ENCODE peak calls at places on chromosomes 13 and 19, in nine cellular contexts. P is hepatocyte; B is activated CD8-positive, alpha-beta T cell treated with anti-CD3 and anti-CD28 coated beads for 36 hours; Y is Calu3; E is SK-N-SH; G is endodermal cell; A is AG04450; O is cardiac muscle cell; C is heart right ventricle. Q is an unnamed sample.

GRCh38 chr19:3818479-3818878 is 32.3 kb upstream of the MATK start:
- DNase-seq in P (no peak), B (peak; percentile 59), Y (peak; percentile 4), E (no peak), G (no peak), A (no peak), O (peak; percentile 17), C (no peak), Q (no peak)

GRCh38 chr19:55503447-55504251 is 15.4 kb downstream of the SSC5D start:
- DNase-seq in P (peak; percentile 96), B (peak; percentile 92), Y (peak; percentile 92), E (peak; percentile 99), G (peak; percentile 98), A (peak; percentile 80), O (peak; percentile 95), C (peak; percentile 96), Q (peak; percentile 99)

GRCh38 chr19:21835429-21835809 is 563 bp downstream of the ZNF43 start:
- DNase-seq in P (no peak), B (peak; percentile 45), Y (no peak), E (no peak), G (no peak), A (no peak), O (no peak), C (no peak), Q (no peak)

GRCh38 chr19:55437410-55437809 is 5.7 kb downstream of the SHISA7 start:
- DNase-seq in P (peak; percentile 83), B (peak; percentile 50), Y (peak; percentile 81), E (no peak), G (peak; percentile 96), A (no peak), O (peak; percentile 90), C (peak; percentile 53), Q (no peak)

GRCh38 chr13:32164622-32165268 is 133.2 kb downstream of the FRY start:
- DNase-seq in P (peak; percentile 81), B (peak; percentile 15), Y (peak; percentile 42), E (peak; percentile 46), G (peak; percentile 81), A (peak; percentile 20), O (peak; percentile 64), C (no peak), Q (no peak)

GRCh38 chr19:58033741-58034475 is at the start of gene ZSCAN1:
- DNase-seq in P (peak; percentile 97), B (peak; percentile 65), Y (no peak), E (peak; percentile 92), G (peak; percentile 97), A (no peak), O (peak; percentile 92), C (peak; percentile 95), Q (no peak)

GRCh38 chr19:2800506-2800905 is 15.2 kb downstream of the THOP1 start:
- DNase-seq in P (no peak), B (no peak), Y (no peak), E (no peak), G (no peak), A (no peak), O (no peak), C (peak; percentile 36), Q (no peak)

GRCh38 chr13:93881418-93881817 is 598.1 kb downstream of the DCT start:
- DNase-seq in P (no peak), B (no peak), Y (no peak), E (no peak), G (no peak), A (peak; percentile 18), O (no peak), C (no peak), Q (no peak)

GRCh38 chr19:3966051-3967017 is 4.6 kb downstream of the DAPK3 start:
- DNase-seq in P (peak; percentile 29), B (no peak), Y (no peak), E (no peak), G (no peak), A (no peak), O (no peak), C (no peak), Q (no peak)

GRCh38 chr19:2166741-2167738 is 3.3 kb downstream of the DOT1L start:
- DNase-seq in P (peak; percentile 57), B (no peak), Y (peak; percentile 65), E (peak; percentile 89), G (peak; percentile 62), A (no peak), O (no peak), C (peak; percentile 88), Q (no peak)

GRCh38 chr19:13906525-13906904 is 514 bp downstream of the CC2D1A start:
- DNase-seq in P (peak; percentile 55), B (peak; percentile 34), Y (peak; percentile 36), E (peak; percentile 56), G (peak; percentile 61), A (no peak), O (no peak), C (no peak), Q (no peak)

DNA sequence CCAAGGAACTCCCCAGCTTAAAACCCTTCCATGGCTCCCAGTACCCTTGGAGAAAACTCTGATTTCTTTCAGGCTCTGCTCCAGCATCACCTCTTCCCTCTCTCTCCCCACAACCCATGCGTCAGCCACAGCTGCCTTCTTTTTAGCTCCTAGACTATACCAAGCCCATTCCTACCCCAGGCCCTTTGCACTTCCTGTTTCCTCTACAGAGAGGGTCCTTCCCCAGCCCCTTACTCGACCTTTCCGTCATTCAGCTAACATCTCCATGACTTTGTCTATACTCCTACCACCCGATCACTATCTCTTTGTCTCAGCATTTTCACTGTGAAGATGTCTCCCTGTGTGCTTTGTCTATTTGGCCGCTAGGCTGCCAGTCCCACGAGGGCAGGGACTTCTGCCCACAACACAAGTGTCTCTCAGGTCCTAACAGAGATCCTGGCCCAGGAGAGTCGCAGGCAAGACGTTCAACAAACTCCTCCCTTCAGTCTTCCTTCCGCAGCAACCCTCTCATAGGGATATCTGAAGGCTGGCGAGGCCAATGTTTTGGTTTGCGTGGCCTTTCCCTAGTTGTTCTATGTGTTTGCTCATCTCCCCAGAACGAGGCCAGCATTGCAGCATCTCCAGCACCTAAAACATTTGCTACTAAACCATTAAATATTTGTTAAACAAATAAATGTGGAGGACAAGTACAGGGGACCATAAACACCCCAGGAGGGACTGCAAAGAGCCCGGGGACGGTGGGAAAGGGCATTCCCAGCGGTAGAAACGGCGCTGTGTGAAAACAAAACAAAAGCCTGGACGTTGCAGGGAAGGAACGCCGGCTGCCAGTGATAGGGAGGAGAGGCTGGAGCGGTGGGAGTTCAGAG is 816 bp downstream of the CCNP start:
- DNase-seq in P (no peak), B (no peak), Y (no peak), E (no peak), G (no peak), A (no peak), O (no peak), C (no peak), Q (no peak)
- TF ChIP-seq CTCF in P (no peak), B (no peak), Y (no peak), E (no peak), G (no peak), A (peak; percentile 8), O (no peak), C (no peak), Q (peak; percentile 13)

GRCh38 chr13:110715395-110716234 is 2.1 kb downstream of the ING1 start:
- DNase-seq in P (peak; percentile 99), B (peak; percentile 98), Y (peak; percentile 85), E (peak; percentile 96), G (peak; percentile 98), A (peak; percentile 99), O (peak; percentile 99), C (peak; percentile 97), Q (peak; percentile 96)
- TF ChIP-seq CTCF in P (peak; percentile 35), B (no peak), Y (no peak), E (peak; percentile 41), G (peak; percentile 22), A (peak; percentile 35), O (peak; percentile 28), C (peak; percentile 55), Q (peak; percentile 33)

DNA sequence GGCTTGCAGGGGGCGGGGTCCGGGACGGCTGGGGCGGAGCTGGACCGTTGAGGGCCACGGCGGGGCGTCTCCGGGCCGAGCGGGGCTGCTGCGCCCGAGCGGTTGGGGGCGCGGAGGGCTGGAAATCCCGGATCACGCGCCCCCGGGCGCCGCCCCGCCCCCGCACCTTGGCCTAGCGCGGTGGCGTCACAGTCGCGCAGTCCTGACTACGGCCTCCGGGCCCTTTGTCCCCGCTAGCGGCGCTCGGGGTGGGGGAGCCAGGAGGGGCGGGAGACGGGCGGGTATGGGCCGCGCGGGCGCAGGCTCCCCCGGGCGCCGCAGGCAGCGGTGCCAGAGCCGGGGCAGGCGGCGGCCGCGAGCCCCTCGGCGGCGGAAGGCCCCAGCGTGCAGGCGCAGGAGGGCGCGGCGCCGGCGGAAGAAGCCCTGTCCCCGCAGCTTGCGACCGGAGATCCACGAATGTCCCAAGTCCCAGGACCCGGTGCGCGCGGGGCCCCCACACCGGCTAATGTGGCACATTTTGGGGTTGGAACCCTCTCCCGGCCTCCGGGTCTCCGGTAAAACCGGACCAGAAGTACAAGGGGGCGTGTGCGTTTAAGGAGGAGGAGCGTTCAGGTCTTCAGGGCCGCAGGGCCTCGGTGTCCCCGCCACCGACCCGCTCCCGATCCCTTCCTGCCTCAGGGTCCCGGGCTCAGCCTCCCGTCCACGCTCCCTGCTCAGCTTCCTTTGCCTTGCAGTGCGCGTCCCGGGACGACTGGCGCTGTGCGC is 840 bp downstream of the GPX4 start:
- DNase-seq in P (peak; percentile 93), B (peak; percentile 74), Y (peak; percentile 78), E (peak; percentile 92), G (peak; percentile 92), A (no peak), O (peak; percentile 90), C (peak; percentile 76), Q (peak; percentile 94)
- TF ChIP-seq CTCF in P (no peak), B (no peak), Y (no peak), E (no peak), G (no peak), A (no peak), O (no peak), C (no peak), Q (no peak)

GRCh38 chr19:990119-990571 is 6.0 kb downstream of the WDR18 start:
- DNase-seq in P (no peak), B (no peak), Y (no peak), E (no peak), G (peak; percentile 67), A (no peak), O (no peak), C (peak; percentile 7), Q (no peak)

GRCh38 chr19:990746-991145 is 6.6 kb downstream of the WDR18 start:
- DNase-seq in P (no peak), B (no peak), Y (no peak), E (no peak), G (no peak), A (no peak), O (no peak), C (no peak), Q (no peak)

GRCh38 chr19:989381-990081 is 5.4 kb downstream of the WDR18 start:
- DNase-seq in P (no peak), B (no peak), Y (no peak), E (no peak), G (peak; percentile 78), A (no peak), O (no peak), C (no peak), Q (no peak)

GRCh38 chr19:988081-988480 is 3.9 kb downstream of the WDR18 start:
- DNase-seq in P (no peak), B (no peak), Y (no peak), E (no peak), G (no peak), A (no peak), O (no peak), C (no peak), Q (no peak)

DNA sequence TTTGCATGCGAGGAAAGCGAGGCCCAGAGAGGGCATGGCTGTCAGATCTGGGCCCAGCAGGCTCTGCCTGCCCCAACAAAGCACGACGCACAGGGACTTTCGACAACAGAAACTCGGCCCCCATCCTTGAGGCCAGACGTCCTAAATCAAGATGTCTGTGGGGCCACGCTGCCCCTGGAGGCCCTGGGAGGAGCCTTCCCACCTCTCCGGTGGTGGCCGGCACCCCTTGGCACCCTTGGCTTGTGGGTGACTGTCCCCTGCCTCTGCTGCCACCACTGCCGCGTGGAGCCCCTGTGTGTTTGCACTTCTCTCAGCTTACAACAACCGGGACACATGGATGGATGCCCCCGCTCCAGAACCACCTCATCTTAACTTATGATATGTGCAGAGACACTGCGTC is 4.4 kb downstream of the WDR18 start:
- DNase-seq in P (no peak), B (no peak), Y (no peak), E (no peak), G (no peak), A (no peak), O (no peak), C (no peak), Q (no peak)
- TF ChIP-seq CTCF in P (no peak), B (no peak), Y (no peak), E (no peak), G (no peak), A (no peak), O (no peak), C (no peak), Q (no peak)

Q was measured in GM13977.